ENCODE peak calls at places on chromosomes 4 and X, in five cellular contexts. O is H1, K is NT2/D1, U is HepG2, Y is GM12878. J is an unnamed sample.

GRCh38 chr4:7367894-7368293 is 66.8 kb downstream of the PSAPL1 start:
- DNase-seq in K (no peak), U (no peak), Y (no peak), O (no peak), J (no peak)

GRCh38 chr4:76811604-76812412 is 86.1 kb downstream of the SOWAHB start:
- DNase-seq in Y (no peak), K (no peak), O (no peak), U (no peak), J (no peak)

GRCh38 chr4:123588631-123589223 is 192.1 kb downstream of the SPRY1 start:
- DNase-seq in Y (peak), O (no peak), K (no peak), U (peak), J (peak)

GRCh38 chr4:159003420-159004253 is 99.2 kb upstream of the RAPGEF2 start:
- DNase-seq in U (no peak), Y (no peak), K (no peak), O (no peak), J (no peak)

GRCh38 chr4:75069493-75070074 is 136.7 kb downstream of the PARM1 start:
- DNase-seq in K (no peak), O (no peak), Y (peak), U (no peak), J (no peak)

GRCh38 chrX:123859409-123859827 is 435 bp upstream of the XIAP start:
- DNase-seq in Y (peak), O (no peak), U (no peak), K (peak), J (no peak)

GRCh38 chr4:174317531-174317930 is 33.8 kb downstream of the CEP44 start:
- DNase-seq in U (no peak), O (no peak), K (no peak), Y (no peak), J (no peak)

GRCh38 chr4:23135792-23136645 is 443.3 kb downstream of the GBA3 start:
- DNase-seq in U (peak), O (no peak), K (peak), Y (no peak), J (peak)

GRCh38 chrX:153794897-153795816 is 689 bp downstream of the SSR4 start:
- DNase-seq in U (no peak), K (no peak), O (no peak), Y (no peak), J (peak)

GRCh38 chr4:54228064-54228527 is 997 bp upstream of the PDGFRA start:
- DNase-seq in Y (no peak), U (peak), K (peak), O (no peak), J (peak)

GRCh38 chrX:103554687-103555417 is 30.5 kb upstream of the TCEAL4 start:
- DNase-seq in U (no peak), Y (no peak), O (no peak), K (peak), J (peak)
- TF ChIP-seq SUZ12 in U (no peak), Y (no peak), O (no peak), K (no peak), J (no peak)

DNA sequence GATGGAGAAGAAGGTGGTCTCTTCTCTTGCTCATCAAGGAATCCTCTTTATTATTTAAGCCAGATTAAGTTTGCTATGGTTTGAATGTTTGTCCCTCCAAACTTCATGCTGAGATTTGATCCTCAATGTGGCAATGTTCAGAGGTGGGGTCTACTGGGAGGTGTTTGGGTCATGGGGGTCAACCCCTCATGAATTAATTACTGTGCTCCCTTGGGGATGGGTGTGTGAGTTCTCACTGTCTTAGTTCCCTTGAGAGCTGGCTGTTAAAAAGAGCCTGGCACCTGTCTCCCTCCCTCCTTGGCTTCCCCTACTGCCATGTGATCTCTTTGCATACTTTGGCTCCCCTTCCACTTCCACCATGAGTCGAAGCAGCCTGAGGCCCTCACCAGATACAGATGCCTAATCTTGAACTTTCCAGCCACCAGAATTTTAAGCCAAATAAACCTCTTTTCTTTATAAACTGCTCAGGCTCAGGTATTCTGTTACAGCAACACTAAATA is 36.0 kb upstream of the CD38 start:
- DNase-seq in K (no peak), O (no peak), U (no peak), Y (no peak), J (no peak)
- TF ChIP-seq SUZ12 in K (no peak), O (no peak), U (no peak), Y (no peak), J (no peak)

DNA sequence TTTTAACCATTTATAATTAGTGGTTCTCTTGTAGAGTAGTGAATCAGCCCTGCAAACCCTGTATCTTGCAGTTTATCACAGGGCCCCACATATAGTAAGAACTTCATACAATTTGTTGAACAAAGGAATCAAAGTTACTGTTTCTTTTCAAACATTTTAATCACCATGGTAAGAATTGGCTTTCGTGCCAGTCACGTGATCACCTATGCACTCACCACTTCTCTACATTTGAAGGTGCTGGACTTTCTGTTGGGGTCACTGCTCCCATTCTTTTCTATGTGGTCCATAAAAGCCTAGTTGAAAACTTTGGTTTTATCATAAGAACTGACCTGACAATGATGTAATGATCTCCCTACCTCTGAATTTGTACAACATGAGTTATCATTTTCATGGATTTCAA is 426.4 kb upstream of the CPEB2 start:
- DNase-seq in K (no peak), O (no peak), Y (no peak), U (no peak), J (no peak)
- TF ChIP-seq SUZ12 in K (no peak), O (no peak), Y (no peak), U (no peak), J (no peak)

DNA sequence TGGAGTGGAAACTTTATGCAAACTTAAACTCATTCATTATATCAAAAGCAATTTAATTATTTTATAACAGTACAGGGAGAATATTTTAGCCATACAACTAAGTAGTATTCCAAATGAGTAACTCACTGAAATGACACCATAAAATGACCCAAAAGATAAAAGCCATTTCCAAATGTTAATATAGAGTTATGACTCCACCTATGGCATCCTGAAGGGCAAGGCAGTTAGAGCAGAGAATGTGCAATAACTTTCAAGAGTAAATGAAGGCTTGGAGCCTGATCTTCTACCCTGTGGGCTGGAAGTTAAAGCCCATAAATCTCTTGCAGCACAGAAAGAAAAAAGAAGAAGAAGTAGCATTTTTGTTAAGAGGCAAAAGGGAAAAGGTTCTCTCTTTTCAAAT is 176.2 kb upstream of the SLIT2 start:
- DNase-seq in O (no peak), Y (no peak), K (no peak), U (no peak), J (no peak)
- TF ChIP-seq SUZ12 in O (no peak), Y (no peak), K (no peak), U (no peak), J (no peak)

GRCh38 chr4:183798921-183799307 is 106.2 kb upstream of the STOX2 start:
- DNase-seq in K (no peak), Y (no peak), U (no peak), O (no peak), J (no peak)
- TF ChIP-seq SUZ12 in K (no peak), Y (no peak), U (no peak), O (no peak), J (no peak)

GRCh38 chr4:112523764-112524505 is 8.0 kb upstream of the NEUROG2 start:
- DNase-seq in U (peak), K (peak), O (peak), Y (no peak), J (peak)
- TF ChIP-seq SUZ12 in U (no peak), K (no peak), O (no peak), Y (no peak), J (no peak)